ENCODE peak calls at places on chromosome 14, in four cellular contexts. F is left lung, H is Panc1, Z is endodermal cell. Y is an unnamed sample.

GRCh38 chr14:90388437-90388836 is 8.4 kb upstream of the CALM1 start:
- DNase-seq in F (no peak), H (no peak), Z (peak), Y (no peak)

GRCh38 chr14:60655898-60656754 is 6.8 kb upstream of the SIX1 start:
- DNase-seq in F (peak), H (no peak), Z (peak), Y (no peak)

GRCh38 chr14:96410119-96410518 is 18.2 kb downstream of the AK7 start:
- DNase-seq in F (no peak), H (no peak), Z (no peak), Y (no peak)

GRCh38 chr14:99177046-99177655 is 94.8 kb downstream of the BCL11B start:
- DNase-seq in F (no peak), H (no peak), Z (peak), Y (no peak)

GRCh38 chr14:20714593-20715250 is 26.2 kb downstream of the ANG start:
- DNase-seq in F (peak), H (no peak), Z (no peak), Y (no peak)

GRCh38 chr14:59060841-59061240 is 127.6 kb upstream of the DAAM1 start:
- DNase-seq in F (no peak), H (no peak), Z (no peak), Y (no peak)

GRCh38 chr14:51607677-51608076 is 44.0 kb upstream of the FRMD6 start:
- DNase-seq in F (no peak), H (no peak), Z (no peak), Y (no peak)

GRCh38 chr14:24809147-24809546 is 175.2 kb upstream of the GZMB start:
- DNase-seq in F (no peak), H (no peak), Z (no peak), Y (no peak)

GRCh38 chr14:73173092-73173735 is 36.9 kb downstream of the PSEN1 start:
- DNase-seq in F (no peak), H (no peak), Z (no peak), Y (peak)

GRCh38 chr14:98477935-98478334 is 794.1 kb downstream of the BCL11B start:
- DNase-seq in F (no peak), H (no peak), Z (no peak), Y (no peak)

GRCh38 chr14:23396781-23397407 is 11.2 kb downstream of the MYH6 start:
- DNase-seq in F (no peak), H (no peak), Z (no peak), Y (no peak)

GRCh38 chr14:23398348-23398747 is 9.7 kb downstream of the MYH6 start:
- DNase-seq in F (peak), H (no peak), Z (no peak), Y (no peak)

GRCh38 chr14:23399591-23399990 is 8.5 kb downstream of the MYH6 start:
- DNase-seq in F (peak), H (no peak), Z (no peak), Y (no peak)

GRCh38 chr14:23399136-23399535 is 8.9 kb downstream of the MYH6 start:
- DNase-seq in F (no peak), H (no peak), Z (no peak), Y (no peak)

GRCh38 chr14:23396126-23396525 is 11.9 kb downstream of the MYH6 start:
- DNase-seq in F (no peak), H (no peak), Z (no peak), Y (no peak)
- TF ChIP-seq CTCF in F (no peak), H (no peak), Z (no peak), Y (no peak)

GRCh38 chr14:104972301-104973211 is 5.6 kb downstream of the AHNAK2 start:
- DNase-seq in F (peak), H (no peak), Z (peak), Y (no peak)
- H3K4me3 ChIP-seq in F (no peak), H (peak), Z (no peak), Y (no peak)

DNA sequence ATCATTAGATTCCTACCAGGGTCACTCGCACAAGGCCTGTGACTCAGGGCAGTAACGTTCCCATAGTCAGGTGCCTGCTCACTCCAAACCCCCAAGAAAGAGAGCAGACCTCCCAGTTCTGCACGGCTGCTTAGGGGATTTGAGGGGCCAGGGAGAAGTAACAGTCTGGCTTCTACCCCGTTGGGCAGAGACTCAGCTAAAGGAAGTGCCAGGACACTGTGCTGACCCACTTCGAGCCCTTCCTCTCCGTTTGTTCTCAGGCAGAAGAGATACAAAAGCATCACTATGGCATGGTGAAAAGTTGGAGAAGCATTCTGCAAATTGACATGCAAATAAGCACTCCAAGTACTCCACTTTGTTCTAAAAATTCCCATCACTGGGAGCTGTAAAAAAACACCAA is 239.1 kb downstream of the EGLN3 start:
- DNase-seq in F (no peak), H (no peak), Z (no peak), Y (no peak)
- TF ChIP-seq CTCF in F (no peak), H (no peak), Z (no peak), Y (no peak)

DNA sequence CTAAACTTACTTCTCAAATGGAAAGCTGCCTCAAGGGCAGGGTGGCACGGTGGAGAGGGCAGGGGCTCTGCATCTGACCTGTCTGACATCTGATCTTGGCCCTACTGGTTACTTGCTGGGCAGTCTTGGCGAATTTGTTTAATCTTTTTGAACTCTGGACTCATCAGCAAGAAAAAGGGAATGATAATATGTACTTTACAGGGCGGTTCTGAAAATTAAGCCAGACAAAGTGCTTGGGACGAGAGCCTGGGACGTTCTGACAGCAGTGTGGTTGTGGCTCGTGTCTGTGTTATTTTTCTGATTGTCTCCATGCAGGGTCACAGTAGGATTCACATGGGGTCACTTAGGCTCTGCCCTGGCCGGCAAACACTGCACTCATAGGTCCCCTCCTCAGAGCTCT is 659.3 kb downstream of the VRK1 start:
- DNase-seq in F (no peak), H (no peak), Z (no peak), Y (no peak)
- H3K4me3 ChIP-seq in F (no peak), H (no peak), Z (no peak), Y (no peak)

Y was measured in GM12864.